ENCODE peak calls at places on chromosomes 16 and 17, in seven cellular contexts. B, V, Y, J, W, N and L are unnamed samples.

GRCh38 chr16:70152578-70153302 is 20.8 kb upstream of the CLEC18C start:
- DNase-seq in B (peak; percentile 1), V (no peak), Y (no peak), J (peak; percentile 81), W (peak; percentile 61), N (no peak), L (no peak)

GRCh38 chr17:40960144-40960543 is 6.6 kb downstream of the KRT39 start:
- DNase-seq in B (no peak), V (peak; percentile 56), Y (no peak), J (no peak), W (no peak), N (no peak), L (peak; percentile 35)

GRCh38 chr17:76063880-76064546 is 8.3 kb downstream of the SRP68 start:
- DNase-seq in B (no peak), V (no peak), Y (no peak), J (no peak), W (no peak), N (no peak), L (no peak)

GRCh38 chr16:52471650-52472370 is 75.1 kb downstream of the TOX3 start:
- DNase-seq in B (no peak), V (peak; percentile 1), Y (no peak), J (no peak), W (no peak), N (no peak), L (no peak)

GRCh38 chr16:51666821-51667220 is 515.8 kb upstream of the SALL1 start:
- DNase-seq in B (no peak), V (no peak), Y (no peak), J (no peak), W (no peak), N (no peak), L (no peak)

GRCh38 chr16:86046026-86046713 is 147.2 kb downstream of the IRF8 start:
- DNase-seq in B (no peak), V (no peak), Y (peak; percentile 54), J (no peak), W (no peak), N (no peak), L (no peak)

GRCh38 chr16:77946834-77947233 is 75.5 kb upstream of the CLEC3A start:
- DNase-seq in B (no peak), V (peak; percentile 3), Y (no peak), J (no peak), W (no peak), N (no peak), L (no peak)

GRCh38 chr16:77434365-77435239 is at the start of gene ADAMTS18:
- DNase-seq in B (peak; percentile 27), V (no peak), Y (no peak), J (no peak), W (no peak), N (no peak), L (no peak)

GRCh38 chr17:43125133-43125966 is at the start of gene BRCA1:
- DNase-seq in B (peak; percentile 98), V (peak; percentile 99), Y (peak; percentile 97), J (peak; percentile 100), W (peak; percentile 90), N (peak; percentile 96), L (peak; percentile 95)

GRCh38 chr16:17346441-17346773 is 124.4 kb downstream of the XYLT1 start:
- DNase-seq in B (no peak), V (no peak), Y (no peak), J (no peak), W (no peak), N (no peak), L (no peak)

GRCh38 chr17:29014716-29015115 is 8.9 kb upstream of the SEZ6 start:
- DNase-seq in B (no peak), V (no peak), Y (no peak), J (no peak), W (no peak), N (no peak), L (no peak)

GRCh38 chr17:75691371-75692290 is 24.5 kb downstream of the SAP30BP start:
- DNase-seq in B (no peak), V (peak; percentile 16), Y (peak; percentile 69), J (peak; percentile 58), W (peak; percentile 40), N (no peak), L (no peak)

GRCh38 chr17:50361561-50362480 is 11.2 kb downstream of the MRPL27 start:
- DNase-seq in B (peak; percentile 61), V (peak; percentile 84), Y (peak; percentile 75), J (peak; percentile 84), W (peak; percentile 61), N (peak; percentile 74), L (peak; percentile 52)

GRCh38 chr17:17841620-17842025 is 4.8 kb upstream of the SREBF1 start:
- DNase-seq in B (no peak), V (no peak), Y (no peak), J (no peak), W (no peak), N (no peak), L (peak; percentile 90)

GRCh38 chr17:17985555-17985954 is 12.9 kb downstream of the DRC3 start:
- DNase-seq in B (no peak), V (peak; percentile 23), Y (no peak), J (no peak), W (no peak), N (no peak), L (no peak)

GRCh38 chr16:86067516-86067915 is 168.6 kb downstream of the IRF8 start:
- DNase-seq in B (no peak), V (no peak), Y (no peak), J (no peak), W (no peak), N (no peak), L (no peak)

GRCh38 chr16:72612271-72612670 is 435.7 kb downstream of the ZFHX3 start:
- DNase-seq in B (no peak), V (peak; percentile 33), Y (no peak), J (no peak), W (no peak), N (no peak), L (no peak)

GRCh38 chr17:1467898-1468492 is 12.0 kb upstream of the CRK start:
- DNase-seq in B (no peak), V (peak; percentile 50), Y (peak; percentile 81), J (peak; percentile 35), W (peak; percentile 41), N (no peak), L (peak; percentile 81)

GRCh38 chr17:72691601-72692000 is 400.9 kb downstream of the SLC39A11 start:
- DNase-seq in B (no peak), V (no peak), Y (no peak), J (no peak), W (no peak), N (no peak), L (no peak)

GRCh38 chr17:3695723-3696411 is at the start of gene P2RX5:
- DNase-seq in B (peak; percentile 30), V (peak; percentile 13), Y (no peak), J (peak; percentile 34), W (peak; percentile 51), N (peak; percentile 60), L (no peak)

GRCh38 chr17:27315322-27315721 is 21.4 kb downstream of the WSB1 start:
- DNase-seq in B (no peak), V (peak; percentile 91), Y (peak; percentile 97), J (peak; percentile 54), W (peak; percentile 79), N (no peak), L (peak; percentile 68)

GRCh38 chr17:72600934-72601333 is 480.1 kb downstream of the SOX9 start:
- DNase-seq in B (no peak), V (peak; percentile 39), Y (no peak), J (no peak), W (no peak), N (no peak), L (no peak)

GRCh38 chr16:24999856-25000447 is 15.2 kb downstream of the ARHGAP17 start:
- DNase-seq in B (no peak), V (no peak), Y (no peak), J (peak; percentile 39), W (no peak), N (no peak), L (no peak)

GRCh38 chr17:2101448-2102257 is 46.8 kb downstream of the HIC1 start:
- DNase-seq in B (no peak), V (no peak), Y (no peak), J (peak; percentile 98), W (peak; percentile 92), N (peak; percentile 62), L (peak; percentile 87)

GRCh38 chr17:34757611-34758010 is 178.2 kb downstream of the TMEM132E start:
- DNase-seq in B (no peak), V (no peak), Y (peak; percentile 46), J (no peak), W (no peak), N (no peak), L (no peak)

GRCh38 chr16:80620656-80621605 is 80.1 kb downstream of the DYNLRB2 start:
- DNase-seq in B (no peak), V (no peak), Y (no peak), J (no peak), W (no peak), N (no peak), L (no peak)

GRCh38 chr17:78962345-78962983 is 17.3 kb downstream of the LGALS3BP start:
- DNase-seq in B (no peak), V (no peak), Y (no peak), J (peak; percentile 99), W (peak; percentile 68), N (no peak), L (no peak)

GRCh38 chr17:75364078-75364477 is 41.4 kb downstream of the GRB2 start:
- DNase-seq in B (no peak), V (peak; percentile 66), Y (no peak), J (no peak), W (no peak), N (no peak), L (no peak)

GRCh38 chr17:77436481-77436880 is 295.7 kb downstream of the SEC14L1 start:
- DNase-seq in B (no peak), V (no peak), Y (no peak), J (no peak), W (no peak), N (no peak), L (no peak)
- H3K4me1 ChIP-seq in B (peaks cover 13% of the 10 kb centered on the region), V (peaks cover 73% of the 10 kb centered on the region), Y (peaks cover 100% of the 10 kb centered on the region), J (no peaks in the 10 kb centered on the region), W (peaks cover 46% of the 10 kb centered on the region), N (peaks cover 99% of the 10 kb centered on the region), L (peaks cover 68% of the 10 kb centered on the region)

GRCh38 chr17:83082435-83082834 is 3.0 kb downstream of the METRNL start:
- DNase-seq in B (no peak), V (no peak), Y (no peak), J (no peak), W (no peak), N (no peak), L (no peak)
- H3K4me1 ChIP-seq in B (peaks cover 19% of the 10 kb centered on the region), V (peaks cover 5% of the 10 kb centered on the region), Y (peaks cover 45% of the 10 kb centered on the region), J (peaks cover 21% of the 10 kb centered on the region), W (peaks cover 45% of the 10 kb centered on the region), N (peaks cover 50% of the 10 kb centered on the region), L (no peaks in the 10 kb centered on the region)

DNA sequence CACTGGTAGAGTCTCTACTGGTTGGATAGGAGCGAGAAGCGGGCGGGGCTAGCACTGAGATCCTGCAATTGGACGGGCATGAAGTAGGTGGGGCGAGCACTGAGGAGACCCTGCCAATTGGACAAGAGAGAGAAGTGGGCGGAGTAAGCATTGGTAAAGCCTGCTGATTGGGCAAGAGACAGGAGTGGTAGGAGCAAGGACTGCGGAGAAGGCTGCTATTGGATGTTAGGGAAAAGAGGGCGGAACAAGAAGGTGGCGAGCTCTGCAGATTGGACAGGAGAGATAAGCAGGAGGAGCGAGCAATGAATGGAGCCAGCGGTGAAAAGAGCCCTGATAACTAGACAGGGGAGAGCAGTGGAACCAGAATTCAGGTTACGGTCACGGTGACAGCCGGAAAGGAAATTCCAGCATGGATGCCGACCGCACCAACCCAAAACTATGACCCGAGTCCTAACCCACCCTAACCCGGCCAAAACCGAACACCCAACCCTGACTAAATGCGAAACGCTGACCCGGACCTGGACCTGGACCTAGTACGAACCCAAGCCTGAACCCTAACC is 4.8 kb downstream of the SCGB1C2 start:
- DNase-seq in B (peak; percentile 50), V (peak; percentile 8), Y (peak; percentile 61), J (no peak), W (peak; percentile 19), N (no peak), L (peak; percentile 37)
- H3K4me1 ChIP-seq in B (no peaks in the 10 kb centered on the region), V (no peaks in the 10 kb centered on the region), Y (no peaks in the 10 kb centered on the region), J (no peaks in the 10 kb centered on the region), W (no peaks in the 10 kb centered on the region), N (no peaks in the 10 kb centered on the region), L (no peaks in the 10 kb centered on the region)

GRCh38 chr17:67111327-67111726 is 67.0 kb downstream of the CACNG1 start:
- DNase-seq in B (no peak), V (no peak), Y (no peak), J (no peak), W (no peak), N (no peak), L (no peak)
- H3K4me1 ChIP-seq in B (no peaks in the 10 kb centered on the region), V (peaks cover 23% of the 10 kb centered on the region), Y (no peaks in the 10 kb centered on the region), J (no peaks in the 10 kb centered on the region), W (no peaks in the 10 kb centered on the region), N (no peaks in the 10 kb centered on the region), L (peaks cover 12% of the 10 kb centered on the region)